ENCODE peak calls at places on chromosome 20, in eight cellular contexts. One of them, this sample, is unnamed.

GRCh38 chr20:23622839-23623343 is 14.9 kb downstream of the CST3 start:
- DNase-seq in mesendoderm: peak; percentile 55
- DNase-seq in right lobe of liver: no peak
- DNase-seq in right atrium auricular region: peak; percentile 88
- DNase-seq in SK-N-SH: no peak
- DNase-seq in spleen: no peak
- DNase-seq in CD8-positive, alpha-beta memory T cell: no peak
- DNase-seq in cardiac muscle cell: no peak
- DNase-seq in this sample: peak; percentile 87

GRCh38 chr20:58667975-58668374 is 16.9 kb downstream of the STX16 start:
- DNase-seq in SK-N-SH: no peak
- DNase-seq in mesendoderm: peak; percentile 51
- DNase-seq in right lobe of liver: no peak
- DNase-seq in right atrium auricular region: no peak
- DNase-seq in spleen: no peak
- DNase-seq in cardiac muscle cell: no peak
- DNase-seq in CD8-positive, alpha-beta memory T cell: no peak
- DNase-seq in this sample: no peak

GRCh38 chr20:21048841-21049273 is 57.3 kb downstream of the LINC00237 start:
- DNase-seq in right lobe of liver: peak; percentile 62
- DNase-seq in spleen: peak; percentile 77
- DNase-seq in mesendoderm: peak; percentile 74
- DNase-seq in CD8-positive, alpha-beta memory T cell: peak; percentile 15
- DNase-seq in SK-N-SH: peak; percentile 45
- DNase-seq in cardiac muscle cell: peak; percentile 35
- DNase-seq in right atrium auricular region: no peak
- DNase-seq in this sample: no peak

GRCh38 chr20:61271273-61272221 is 19.5 kb downstream of the CDH4 start:
- DNase-seq in mesendoderm: no peak
- DNase-seq in spleen: no peak
- DNase-seq in cardiac muscle cell: no peak
- DNase-seq in SK-N-SH: no peak
- DNase-seq in right lobe of liver: no peak
- DNase-seq in CD8-positive, alpha-beta memory T cell: no peak
- DNase-seq in right atrium auricular region: no peak
- DNase-seq in this sample: no peak

GRCh38 chr20:34791289-34792020 is 34.0 kb downstream of the NCOA6 start:
- DNase-seq in right lobe of liver: no peak
- DNase-seq in right atrium auricular region: no peak
- DNase-seq in mesendoderm: no peak
- DNase-seq in spleen: no peak
- DNase-seq in SK-N-SH: no peak
- DNase-seq in cardiac muscle cell: no peak
- DNase-seq in CD8-positive, alpha-beta memory T cell: no peak
- DNase-seq in this sample: peak; percentile 27

GRCh38 chr20:57094171-57094891 is 172.1 kb downstream of the BMP7 start:
- DNase-seq in spleen: peak; percentile 57
- DNase-seq in right atrium auricular region: no peak
- DNase-seq in SK-N-SH: no peak
- DNase-seq in cardiac muscle cell: no peak
- DNase-seq in CD8-positive, alpha-beta memory T cell: no peak
- DNase-seq in mesendoderm: no peak
- DNase-seq in right lobe of liver: peak; percentile 42
- DNase-seq in this sample: no peak

GRCh38 chr20:12061471-12061870 is 143.8 kb downstream of the BTBD3 start:
- DNase-seq in right atrium auricular region: no peak
- DNase-seq in right lobe of liver: no peak
- DNase-seq in spleen: no peak
- DNase-seq in mesendoderm: no peak
- DNase-seq in cardiac muscle cell: no peak
- DNase-seq in SK-N-SH: no peak
- DNase-seq in CD8-positive, alpha-beta memory T cell: no peak
- DNase-seq in this sample: no peak

GRCh38 chr20:45087814-45088213 is 13.1 kb downstream of the KCNS1 start:
- DNase-seq in CD8-positive, alpha-beta memory T cell: no peak
- DNase-seq in right lobe of liver: no peak
- DNase-seq in SK-N-SH: no peak
- DNase-seq in spleen: no peak
- DNase-seq in mesendoderm: no peak
- DNase-seq in cardiac muscle cell: no peak
- DNase-seq in right atrium auricular region: no peak
- DNase-seq in this sample: no peak

GRCh38 chr20:21936261-21936660 is 230.8 kb downstream of the PAX1 start:
- DNase-seq in mesendoderm: no peak
- DNase-seq in right lobe of liver: no peak
- DNase-seq in cardiac muscle cell: no peak
- DNase-seq in spleen: no peak
- DNase-seq in SK-N-SH: no peak
- DNase-seq in CD8-positive, alpha-beta memory T cell: no peak
- DNase-seq in right atrium auricular region: no peak
- DNase-seq in this sample: no peak

GRCh38 chr20:37190354-37190753 is 11.0 kb upstream of the MROH8 start:
- DNase-seq in SK-N-SH: no peak
- DNase-seq in right lobe of liver: no peak
- DNase-seq in spleen: no peak
- DNase-seq in mesendoderm: no peak
- DNase-seq in CD8-positive, alpha-beta memory T cell: no peak
- DNase-seq in right atrium auricular region: no peak
- DNase-seq in cardiac muscle cell: no peak
- DNase-seq in this sample: no peak

GRCh38 chr20:37189617-37190016 is 10.3 kb upstream of the MROH8 start:
- DNase-seq in mesendoderm: no peak
- DNase-seq in spleen: no peak
- DNase-seq in CD8-positive, alpha-beta memory T cell: no peak
- DNase-seq in cardiac muscle cell: no peak
- DNase-seq in SK-N-SH: no peak
- DNase-seq in right lobe of liver: no peak
- DNase-seq in right atrium auricular region: no peak
- DNase-seq in this sample: no peak

GRCh38 chr20:37179671-37180524 is 550 bp upstream of the MROH8 start:
- DNase-seq in SK-N-SH: no peak
- DNase-seq in right lobe of liver: no peak
- DNase-seq in spleen: no peak
- DNase-seq in mesendoderm: peak; percentile 46
- DNase-seq in right atrium auricular region: no peak
- DNase-seq in cardiac muscle cell: no peak
- DNase-seq in CD8-positive, alpha-beta memory T cell: peak; percentile 9
- DNase-seq in this sample: no peak

GRCh38 chr20:37188787-37189186 is 9.4 kb upstream of the MROH8 start:
- DNase-seq in mesendoderm: no peak
- DNase-seq in cardiac muscle cell: no peak
- DNase-seq in spleen: no peak
- DNase-seq in SK-N-SH: no peak
- DNase-seq in right atrium auricular region: no peak
- DNase-seq in right lobe of liver: no peak
- DNase-seq in CD8-positive, alpha-beta memory T cell: no peak
- DNase-seq in this sample: no peak

GRCh38 chr20:37185681-37186080 is 6.3 kb upstream of the MROH8 start:
- DNase-seq in SK-N-SH: no peak
- DNase-seq in right lobe of liver: no peak
- DNase-seq in mesendoderm: peak; percentile 23
- DNase-seq in spleen: peak; percentile 69
- DNase-seq in CD8-positive, alpha-beta memory T cell: no peak
- DNase-seq in right atrium auricular region: no peak
- DNase-seq in cardiac muscle cell: no peak
- DNase-seq in this sample: peak; percentile 26
- H3K4me1 ChIP-seq in SK-N-SH: peaks cover 2% of the 10 kb centered on the region
- H3K4me1 ChIP-seq in right lobe of liver: peaks cover 2% of the 10 kb centered on the region
- H3K4me1 ChIP-seq in mesendoderm: no peaks in the 10 kb centered on the region
- H3K4me1 ChIP-seq in spleen: peaks cover 47% of the 10 kb centered on the region
- H3K4me1 ChIP-seq in CD8-positive, alpha-beta memory T cell: peaks cover 38% of the 10 kb centered on the region
- H3K4me1 ChIP-seq in right atrium auricular region: peaks cover 15% of the 10 kb centered on the region
- H3K4me1 ChIP-seq in cardiac muscle cell: no peaks in the 10 kb centered on the region
- H3K4me1 ChIP-seq in this sample: peaks cover 17% of the 10 kb centered on the region

DNA sequence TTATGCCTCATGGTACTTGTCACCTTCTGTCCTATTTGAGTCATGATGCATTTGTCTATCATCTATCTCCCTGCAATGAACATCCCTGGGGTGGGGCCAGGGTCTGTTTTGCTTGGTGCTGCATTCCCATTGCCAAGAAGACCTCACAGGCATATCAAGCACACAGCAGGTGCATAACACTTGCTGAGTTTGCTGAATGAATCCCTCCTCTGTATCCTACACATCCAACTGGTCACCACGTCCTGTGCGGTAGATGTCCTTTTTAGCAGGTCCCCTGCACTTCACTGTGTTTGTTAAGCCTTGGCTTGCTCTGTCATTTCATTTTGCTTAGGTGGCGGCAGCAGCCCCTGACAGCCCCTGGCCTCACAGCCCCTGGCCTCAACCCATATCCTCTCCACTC is 214.8 kb upstream of the RNF24 start:
- DNase-seq in right lobe of liver: no peak
- DNase-seq in cardiac muscle cell: no peak
- DNase-seq in right atrium auricular region: no peak
- DNase-seq in SK-N-SH: no peak
- DNase-seq in spleen: peak; percentile 30
- DNase-seq in CD8-positive, alpha-beta memory T cell: no peak
- DNase-seq in mesendoderm: no peak
- DNase-seq in this sample: no peak
- H3K27me3 ChIP-seq in right lobe of liver: no peaks in the 10 kb centered on the region
- H3K27me3 ChIP-seq in cardiac muscle cell: no peaks in the 10 kb centered on the region
- H3K27me3 ChIP-seq in right atrium auricular region: no peaks in the 10 kb centered on the region
- H3K27me3 ChIP-seq in SK-N-SH: no peaks in the 10 kb centered on the region
- H3K27me3 ChIP-seq in spleen: no peaks in the 10 kb centered on the region
- H3K27me3 ChIP-seq in CD8-positive, alpha-beta memory T cell: peaks cover 3% of the 10 kb centered on the region
- H3K27me3 ChIP-seq in mesendoderm: no peaks in the 10 kb centered on the region
- H3K27me3 ChIP-seq in this sample: no peaks in the 10 kb centered on the region

GRCh38 chr20:25042531-25043498 is 15.1 kb downstream of the ACSS1 start:
- DNase-seq in right atrium auricular region: no peak
- DNase-seq in CD8-positive, alpha-beta memory T cell: peak; percentile 75
- DNase-seq in SK-N-SH: peak; percentile 43
- DNase-seq in spleen: peak; percentile 92
- DNase-seq in mesendoderm: no peak
- DNase-seq in right lobe of liver: peak; percentile 60
- DNase-seq in cardiac muscle cell: no peak
- DNase-seq in this sample: no peak
- H3K4me1 ChIP-seq in right atrium auricular region: peaks cover 98% of the 10 kb centered on the region
- H3K4me1 ChIP-seq in CD8-positive, alpha-beta memory T cell: peaks cover 46% of the 10 kb centered on the region
- H3K4me1 ChIP-seq in SK-N-SH: peaks cover 9% of the 10 kb centered on the region
- H3K4me1 ChIP-seq in spleen: peaks cover 73% of the 10 kb centered on the region
- H3K4me1 ChIP-seq in mesendoderm: no peaks in the 10 kb centered on the region
- H3K4me1 ChIP-seq in right lobe of liver: peaks cover 58% of the 10 kb centered on the region
- H3K4me1 ChIP-seq in cardiac muscle cell: no peaks in the 10 kb centered on the region
- H3K4me1 ChIP-seq in this sample: peaks cover 98% of the 10 kb centered on the region

DNA sequence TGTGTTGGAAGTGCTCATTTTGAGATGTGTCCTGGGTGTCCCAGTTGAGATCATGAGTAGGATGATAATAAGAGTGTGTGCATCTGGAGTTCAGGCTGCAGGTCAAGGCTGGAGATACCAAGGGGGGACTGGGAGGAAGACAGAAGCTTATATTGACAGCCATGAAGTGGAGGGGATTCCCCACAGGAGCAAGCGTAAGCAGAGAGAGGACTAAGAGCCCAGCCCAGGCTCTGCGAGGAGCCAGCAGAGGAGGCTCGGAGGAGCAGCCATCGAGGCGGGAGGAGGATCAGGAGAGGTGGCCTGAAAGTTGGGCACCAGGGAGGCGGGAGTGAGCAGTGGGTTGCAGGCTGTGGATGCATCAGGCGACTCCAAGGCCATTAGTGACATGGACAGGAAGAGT is 116.2 kb downstream of the SLC24A3 start:
- DNase-seq in cardiac muscle cell: no peak
- DNase-seq in spleen: no peak
- DNase-seq in right atrium auricular region: peak; percentile 47
- DNase-seq in SK-N-SH: no peak
- DNase-seq in right lobe of liver: no peak
- DNase-seq in mesendoderm: no peak
- DNase-seq in CD8-positive, alpha-beta memory T cell: no peak
- DNase-seq in this sample: no peak
- H3K27me3 ChIP-seq in cardiac muscle cell: no peaks in the 10 kb centered on the region
- H3K27me3 ChIP-seq in spleen: no peaks in the 10 kb centered on the region
- H3K27me3 ChIP-seq in right atrium auricular region: no peaks in the 10 kb centered on the region
- H3K27me3 ChIP-seq in SK-N-SH: no peaks in the 10 kb centered on the region
- H3K27me3 ChIP-seq in right lobe of liver: no peaks in the 10 kb centered on the region
- H3K27me3 ChIP-seq in mesendoderm: no peaks in the 10 kb centered on the region
- H3K27me3 ChIP-seq in CD8-positive, alpha-beta memory T cell: no peaks in the 10 kb centered on the region
- H3K27me3 ChIP-seq in this sample: no peaks in the 10 kb centered on the region

GRCh38 chr20:47931002-47931401 is 145.7 kb upstream of the SULF2 start:
- DNase-seq in right lobe of liver: no peak
- DNase-seq in cardiac muscle cell: no peak
- DNase-seq in mesendoderm: no peak
- DNase-seq in spleen: no peak
- DNase-seq in SK-N-SH: no peak
- DNase-seq in CD8-positive, alpha-beta memory T cell: no peak
- DNase-seq in right atrium auricular region: no peak
- DNase-seq in this sample: no peak
- H3K4me1 ChIP-seq in right lobe of liver: no peaks in the 10 kb centered on the region
- H3K4me1 ChIP-seq in cardiac muscle cell: no peaks in the 10 kb centered on the region
- H3K4me1 ChIP-seq in mesendoderm: peaks cover 2% of the 10 kb centered on the region
- H3K4me1 ChIP-seq in spleen: no peaks in the 10 kb centered on the region
- H3K4me1 ChIP-seq in SK-N-SH: peaks cover 7% of the 10 kb centered on the region
- H3K4me1 ChIP-seq in CD8-positive, alpha-beta memory T cell: no peaks in the 10 kb centered on the region
- H3K4me1 ChIP-seq in right atrium auricular region: no peaks in the 10 kb centered on the region
- H3K4me1 ChIP-seq in this sample: no peaks in the 10 kb centered on the region

DNA sequence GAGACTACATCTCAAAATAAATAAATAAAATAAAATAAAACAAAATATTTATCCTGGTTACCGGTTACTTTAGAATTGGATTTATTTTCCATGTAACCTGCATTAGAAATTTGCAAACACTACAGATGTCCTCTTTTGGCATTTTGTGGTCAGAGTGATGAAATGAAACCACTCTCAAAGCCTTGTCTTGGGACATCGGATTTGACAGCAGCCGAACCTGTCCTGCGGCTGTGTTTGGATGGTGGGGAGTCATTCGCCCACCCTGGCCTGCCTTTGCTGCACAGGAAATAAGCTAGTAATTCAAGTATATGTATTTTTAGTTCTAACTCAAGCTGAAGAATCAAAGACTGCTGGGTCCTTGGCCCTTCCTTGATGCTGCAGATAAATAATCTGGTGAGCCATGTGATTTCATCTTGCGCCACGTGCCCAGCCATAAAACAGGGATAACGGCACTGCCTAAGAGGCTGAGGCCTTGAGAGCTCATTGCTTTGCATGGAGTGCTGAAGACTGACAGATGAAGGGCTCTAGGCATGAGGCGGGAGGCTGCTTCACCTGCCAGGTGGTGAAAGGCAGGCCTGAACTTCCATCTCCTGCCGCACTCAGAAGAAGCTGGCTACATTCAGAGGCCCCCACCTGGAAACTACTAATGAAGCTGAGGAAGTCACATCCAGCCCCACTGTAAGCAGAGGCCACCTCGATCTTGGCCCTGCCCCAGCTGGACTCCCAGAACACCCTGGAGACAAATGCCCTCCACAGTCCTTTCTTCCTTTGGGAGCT is 76.9 kb downstream of the NOL4L start:
- DNase-seq in cardiac muscle cell: no peak
- DNase-seq in CD8-positive, alpha-beta memory T cell: no peak
- DNase-seq in SK-N-SH: no peak
- DNase-seq in mesendoderm: no peak
- DNase-seq in spleen: no peak
- DNase-seq in right lobe of liver: peak; percentile 24
- DNase-seq in right atrium auricular region: no peak
- DNase-seq in this sample: no peak
- H3K27me3 ChIP-seq in cardiac muscle cell: no peaks in the 10 kb centered on the region
- H3K27me3 ChIP-seq in CD8-positive, alpha-beta memory T cell: no peaks in the 10 kb centered on the region
- H3K27me3 ChIP-seq in SK-N-SH: no peaks in the 10 kb centered on the region
- H3K27me3 ChIP-seq in mesendoderm: no peaks in the 10 kb centered on the region
- H3K27me3 ChIP-seq in spleen: no peaks in the 10 kb centered on the region
- H3K27me3 ChIP-seq in right lobe of liver: no peaks in the 10 kb centered on the region
- H3K27me3 ChIP-seq in right atrium auricular region: no peaks in the 10 kb centered on the region
- H3K27me3 ChIP-seq in this sample: no peaks in the 10 kb centered on the region